ENCODE peak calls at places on chromosomes 4 and X, in eight cellular contexts. One of them, this sample, is unnamed.

GRCh38 chr4:88958080-88958479 is 98.9 kb downstream of the FAM13A start:
- DNase-seq in naive thymus-derived CD8-positive, alpha-beta T cell: no peak
- DNase-seq in T-helper 1 cell: no peak
- DNase-seq in COR-L47: no peak
- DNase-seq in amygdala: no peak
- DNase-seq in HT1080: no peak
- DNase-seq in tibial artery: no peak
- DNase-seq in activated CD8-positive, alpha-beta memory T cell treated with anti-CD3 and anti-CD28 coated beads for 48 hours: no peak
- DNase-seq in this sample: no peak

GRCh38 chr4:108950158-108950915 is 187.5 kb upstream of the ETNPPL start:
- DNase-seq in naive thymus-derived CD8-positive, alpha-beta T cell: no peak
- DNase-seq in T-helper 1 cell: no peak
- DNase-seq in COR-L47: no peak
- DNase-seq in amygdala: no peak
- DNase-seq in HT1080: no peak
- DNase-seq in tibial artery: no peak
- DNase-seq in activated CD8-positive, alpha-beta memory T cell treated with anti-CD3 and anti-CD28 coated beads for 48 hours: no peak
- DNase-seq in this sample: no peak

GRCh38 chrX:115233497-115234219 is at the start of gene LRCH2:
- DNase-seq in naive thymus-derived CD8-positive, alpha-beta T cell: no peak
- DNase-seq in T-helper 1 cell: no peak
- DNase-seq in COR-L47: peak
- DNase-seq in amygdala: peak
- DNase-seq in HT1080: no peak
- DNase-seq in tibial artery: peak
- DNase-seq in activated CD8-positive, alpha-beta memory T cell treated with anti-CD3 and anti-CD28 coated beads for 48 hours: no peak
- DNase-seq in this sample: no peak

GRCh38 chrX:30888526-30889146 is 418 bp downstream of the TAB3 start:
- DNase-seq in naive thymus-derived CD8-positive, alpha-beta T cell: no peak
- DNase-seq in T-helper 1 cell: no peak
- DNase-seq in COR-L47: no peak
- DNase-seq in amygdala: no peak
- DNase-seq in HT1080: no peak
- DNase-seq in tibial artery: no peak
- DNase-seq in activated CD8-positive, alpha-beta memory T cell treated with anti-CD3 and anti-CD28 coated beads for 48 hours: no peak
- DNase-seq in this sample: no peak

GRCh38 chr4:167031534-167032156 is 202.6 kb downstream of the SPOCK3 start:
- DNase-seq in naive thymus-derived CD8-positive, alpha-beta T cell: no peak
- DNase-seq in T-helper 1 cell: no peak
- DNase-seq in COR-L47: no peak
- DNase-seq in amygdala: no peak
- DNase-seq in HT1080: no peak
- DNase-seq in tibial artery: no peak
- DNase-seq in activated CD8-positive, alpha-beta memory T cell treated with anti-CD3 and anti-CD28 coated beads for 48 hours: no peak
- DNase-seq in this sample: no peak

GRCh38 chrX:69236641-69237040 is 71.4 kb upstream of the PJA1 start:
- DNase-seq in naive thymus-derived CD8-positive, alpha-beta T cell: no peak
- DNase-seq in T-helper 1 cell: no peak
- DNase-seq in COR-L47: no peak
- DNase-seq in amygdala: no peak
- DNase-seq in HT1080: no peak
- DNase-seq in tibial artery: no peak
- DNase-seq in activated CD8-positive, alpha-beta memory T cell treated with anti-CD3 and anti-CD28 coated beads for 48 hours: no peak
- DNase-seq in this sample: no peak

GRCh38 chrX:69093960-69094935 is 71.0 kb downstream of the PJA1 start:
- DNase-seq in naive thymus-derived CD8-positive, alpha-beta T cell: peak
- DNase-seq in T-helper 1 cell: no peak
- DNase-seq in COR-L47: no peak
- DNase-seq in amygdala: no peak
- DNase-seq in HT1080: peak
- DNase-seq in tibial artery: no peak
- DNase-seq in activated CD8-positive, alpha-beta memory T cell treated with anti-CD3 and anti-CD28 coated beads for 48 hours: no peak
- DNase-seq in this sample: peak

GRCh38 chr4:17690135-17690534 is 75.7 kb downstream of the MED28 start:
- DNase-seq in naive thymus-derived CD8-positive, alpha-beta T cell: no peak
- DNase-seq in T-helper 1 cell: no peak
- DNase-seq in COR-L47: no peak
- DNase-seq in amygdala: no peak
- DNase-seq in HT1080: no peak
- DNase-seq in tibial artery: no peak
- DNase-seq in activated CD8-positive, alpha-beta memory T cell treated with anti-CD3 and anti-CD28 coated beads for 48 hours: no peak
- DNase-seq in this sample: no peak

GRCh38 chr4:186936496-186937375 is 213.1 kb upstream of the FAT1 start:
- DNase-seq in naive thymus-derived CD8-positive, alpha-beta T cell: no peak
- DNase-seq in T-helper 1 cell: no peak
- DNase-seq in COR-L47: no peak
- DNase-seq in amygdala: no peak
- DNase-seq in HT1080: peak
- DNase-seq in tibial artery: no peak
- DNase-seq in activated CD8-positive, alpha-beta memory T cell treated with anti-CD3 and anti-CD28 coated beads for 48 hours: no peak
- DNase-seq in this sample: no peak

GRCh38 chrX:28586891-28587635 is at the start of gene IL1RAPL1:
- DNase-seq in naive thymus-derived CD8-positive, alpha-beta T cell: no peak
- DNase-seq in T-helper 1 cell: no peak
- DNase-seq in COR-L47: peak
- DNase-seq in amygdala: peak
- DNase-seq in HT1080: no peak
- DNase-seq in tibial artery: no peak
- DNase-seq in activated CD8-positive, alpha-beta memory T cell treated with anti-CD3 and anti-CD28 coated beads for 48 hours: no peak
- DNase-seq in this sample: peak

GRCh38 chrX:55026143-55026542 is 4.6 kb downstream of the ALAS2 start:
- DNase-seq in naive thymus-derived CD8-positive, alpha-beta T cell: no peak
- DNase-seq in T-helper 1 cell: no peak
- DNase-seq in COR-L47: no peak
- DNase-seq in amygdala: no peak
- DNase-seq in HT1080: peak
- DNase-seq in tibial artery: no peak
- DNase-seq in activated CD8-positive, alpha-beta memory T cell treated with anti-CD3 and anti-CD28 coated beads for 48 hours: no peak
- DNase-seq in this sample: no peak

This sample was measured in NCI-H748 treated with DMSO at 0.1 percent for 48 hours.